ENCODE peak calls at places on chromosomes 5 and 9, in ten cellular contexts. K is Panc1, D is foreskin fibroblast, I is A549, P is fibroblast of the aortic adventitia, T is MM.1S, Z is lower leg skin, E is nephron progenitor cell, G is dorsolateral prefrontal cortex, R is right atrium auricular region. H is an unnamed sample.

GRCh38 chr9:119154527-119154926 is 214.7 kb downstream of the BRINP1 start:
- DNase-seq in K (no peak), D (no peak), I (no peak), P (no peak), T (no peak), Z (no peak), E (no peak), G (no peak), R (no peak), H (no peak)

GRCh38 chr5:90480699-90481098 is 6.0 kb downstream of the POLR3G start:
- DNase-seq in K (no peak), D (peak), I (no peak), P (no peak), T (no peak), Z (no peak), E (no peak), G (no peak), R (no peak), H (no peak)

GRCh38 chr9:99023831-99024230 is 80.1 kb downstream of the COL15A1 start:
- DNase-seq in K (no peak), D (peak), I (no peak), P (peak), T (no peak), Z (no peak), E (no peak), G (no peak), R (peak), H (no peak)

GRCh38 chr5:98296426-98296825 is 477.0 kb upstream of the RGMB start:
- DNase-seq in K (no peak), D (peak), I (no peak), P (peak), T (no peak), Z (no peak), E (no peak), G (no peak), R (no peak), H (no peak)

GRCh38 chr5:23389543-23390215 is 117.7 kb upstream of the PRDM9 start:
- DNase-seq in K (no peak), D (no peak), I (no peak), P (no peak), T (no peak), Z (no peak), E (no peak), G (no peak), R (no peak), H (no peak)

GRCh38 chr9:69809304-69809863 is 11.2 kb upstream of the CFAP95 start:
- DNase-seq in K (no peak), D (peak), I (no peak), P (peak), T (no peak), Z (no peak), E (no peak), G (no peak), R (no peak), H (no peak)

GRCh38 chr5:132468665-132469379 is 21.8 kb downstream of the IRF1 start:
- DNase-seq in K (no peak), D (no peak), I (no peak), P (no peak), T (no peak), Z (no peak), E (no peak), G (no peak), R (no peak), H (no peak)

GRCh38 chr5:9358961-9359686 is 186.8 kb downstream of the SEMA5A start:
- DNase-seq in K (no peak), D (peak), I (no peak), P (peak), T (no peak), Z (no peak), E (no peak), G (no peak), R (no peak), H (no peak)

GRCh38 chr5:135139397-135140134 is 105.5 kb upstream of the PITX1 start:
- DNase-seq in K (no peak), D (peak), I (peak), P (peak), T (no peak), Z (no peak), E (peak), G (no peak), R (no peak), H (peak)

GRCh38 chr9:27675354-27675753 is 102.1 kb upstream of the C9orf72 start:
- DNase-seq in K (no peak), D (no peak), I (no peak), P (no peak), T (no peak), Z (no peak), E (no peak), G (no peak), R (no peak), H (no peak)

GRCh38 chr5:159663986-159664385 is 252.3 kb upstream of the ADRA1B start:
- DNase-seq in K (no peak), D (peak), I (no peak), P (no peak), T (no peak), Z (no peak), E (no peak), G (no peak), R (no peak), H (no peak)

GRCh38 chr9:137112564-137113384 is 1.8 kb downstream of the DPP7 start:
- DNase-seq in K (no peak), D (no peak), I (peak), P (no peak), T (no peak), Z (no peak), E (no peak), G (no peak), R (no peak), H (no peak)

GRCh38 chr5:69024241-69024651 is 69.6 kb upstream of the SLC30A5 start:
- DNase-seq in K (no peak), D (peak), I (peak), P (peak), T (peak), Z (no peak), E (no peak), G (no peak), R (no peak), H (no peak)

GRCh38 chr9:96217756-96218693 is 84.0 kb downstream of the HSD17B3 start:
- DNase-seq in K (peak), D (peak), I (peak), P (peak), T (peak), Z (peak), E (peak), G (peak), R (peak), H (peak)

GRCh38 chr5:5386329-5386728 is 36.1 kb upstream of the ICE1 start:
- DNase-seq in K (no peak), D (no peak), I (no peak), P (no peak), T (no peak), Z (no peak), E (no peak), G (no peak), R (no peak), H (no peak)

GRCh38 chr5:5385326-5385725 is 37.2 kb upstream of the ICE1 start:
- DNase-seq in K (no peak), D (no peak), I (no peak), P (no peak), T (no peak), Z (no peak), E (no peak), G (no peak), R (no peak), H (no peak)

GRCh38 chr5:5384634-5385033 is 37.8 kb upstream of the ICE1 start:
- DNase-seq in K (no peak), D (no peak), I (no peak), P (no peak), T (no peak), Z (no peak), E (no peak), G (no peak), R (no peak), H (no peak)

GRCh38 chr5:5387192-5387591 is 35.3 kb upstream of the ICE1 start:
- DNase-seq in K (no peak), D (no peak), I (no peak), P (peak), T (no peak), Z (no peak), E (no peak), G (no peak), R (no peak), H (no peak)

DNA sequence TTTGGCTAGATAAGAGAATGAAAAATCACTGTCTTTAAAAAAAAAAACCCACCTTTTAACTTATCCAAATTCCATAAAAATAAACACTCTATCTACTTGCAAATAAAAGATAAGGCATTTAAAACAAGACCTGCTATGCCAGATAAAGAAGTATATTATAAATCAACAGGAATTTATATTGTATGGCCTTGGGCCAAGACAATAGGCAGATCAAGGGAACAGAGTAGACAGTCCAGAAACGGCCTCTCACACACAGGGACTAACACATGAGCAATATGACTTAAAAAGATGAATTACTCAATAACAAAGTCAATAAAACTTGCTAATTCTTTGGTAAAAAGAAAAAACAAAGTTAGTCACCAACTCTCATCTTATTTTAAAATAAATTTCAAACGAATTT is 34.7 kb upstream of the ICE1 start:
- DNase-seq in K (no peak), D (no peak), I (no peak), P (peak), T (no peak), Z (no peak), E (no peak), G (no peak), R (no peak), H (no peak)
- TF ChIP-seq CTCF in K (no peak), D (no peak), I (no peak), P (no peak), T (no peak), Z (no peak), E (no peak), G (no peak), R (no peak), H (no peak)

GRCh38 chr9:91193658-91194391 is 167.9 kb downstream of the AUH start:
- DNase-seq in K (no peak), D (peak), I (peak), P (peak), T (peak), Z (peak), E (peak), G (peak), R (peak), H (peak)
- TF ChIP-seq CTCF in K (no peak), D (no peak), I (no peak), P (no peak), T (no peak), Z (no peak), E (no peak), G (no peak), R (no peak), H (no peak)

GRCh38 chr9:133151041-133151440 is 12.7 kb downstream of the GBGT1 start:
- DNase-seq in K (no peak), D (no peak), I (no peak), P (no peak), T (no peak), Z (no peak), E (no peak), G (no peak), R (no peak), H (no peak)

GRCh38 chr9:133147412-133148271 is 16.1 kb downstream of the GBGT1 start:
- DNase-seq in K (peak), D (peak), I (peak), P (peak), T (peak), Z (peak), E (peak), G (peak), R (peak), H (no peak)

GRCh38 chr9:133151601-133152525 is 11.9 kb downstream of the GBGT1 start:
- DNase-seq in K (no peak), D (no peak), I (no peak), P (no peak), T (no peak), Z (peak), E (no peak), G (no peak), R (no peak), H (no peak)

GRCh38 chr9:133148351-133149129 is 15.2 kb downstream of the GBGT1 start:
- DNase-seq in K (no peak), D (peak), I (no peak), P (peak), T (peak), Z (peak), E (peak), G (no peak), R (no peak), H (no peak)

GRCh38 chr9:133149130-133150015 is 14.3 kb downstream of the GBGT1 start:
- DNase-seq in K (peak), D (peak), I (peak), P (peak), T (peak), Z (peak), E (peak), G (peak), R (peak), H (peak)
- TF ChIP-seq CTCF in K (no peak), D (no peak), I (peak), P (peak), T (peak), Z (no peak), E (no peak), G (peak), R (no peak), H (no peak)

GRCh38 chr9:111148994-111149759 is 110.9 kb upstream of the LPAR1 start:
- DNase-seq in K (no peak), D (peak), I (peak), P (peak), T (no peak), Z (peak), E (no peak), G (no peak), R (peak), H (no peak)
- TF ChIP-seq CTCF in K (peak), D (peak), I (peak), P (no peak), T (no peak), Z (no peak), E (no peak), G (no peak), R (no peak), H (no peak)

GRCh38 chr5:80406980-80407734 is 707 bp upstream of the ZFYVE16 start:
- DNase-seq in K (no peak), D (peak), I (peak), P (no peak), T (peak), Z (peak), E (peak), G (no peak), R (no peak), H (no peak)

GRCh38 chr5:80411589-80412219 is 3.8 kb downstream of the ZFYVE16 start:
- DNase-seq in K (no peak), D (no peak), I (no peak), P (peak), T (no peak), Z (no peak), E (no peak), G (no peak), R (no peak), H (no peak)

GRCh38 chr5:80407735-80408474 is at the start of gene ZFYVE16:
- DNase-seq in K (peak), D (peak), I (peak), P (peak), T (peak), Z (peak), E (peak), G (peak), R (peak), H (peak)

GRCh38 chr5:80408976-80409926 is 1.4 kb downstream of the ZFYVE16 start:
- DNase-seq in K (no peak), D (peak), I (peak), P (peak), T (no peak), Z (no peak), E (no peak), G (no peak), R (no peak), H (no peak)

GRCh38 chr5:80408475-80408875 is 611 bp downstream of the ZFYVE16 start:
- DNase-seq in K (no peak), D (peak), I (peak), P (peak), T (peak), Z (peak), E (peak), G (peak), R (peak), H (no peak)
- TF ChIP-seq CTCF in K (no peak), D (peak), I (no peak), P (peak), T (no peak), Z (no peak), E (peak), G (peak), R (no peak), H (no peak)

H was measured in mesothelial cell of epicardium.